ENCODE peak calls at places on chromosomes 3 and 15, in six cellular contexts. W, G, U, R, O and B are unnamed samples.

GRCh38 chr15:78223396-78224023 is 10.9 kb downstream of the ACSBG1 start:
- DNase-seq in W (no peak), G (no peak), U (no peak), R (no peak), O (no peak), B (no peak)

GRCh38 chr3:106345353-106346027 is 476.7 kb upstream of the CBLB start:
- DNase-seq in W (peak; percentile 32), G (no peak), U (no peak), R (no peak), O (no peak), B (no peak)

GRCh38 chr3:66362541-66362941 is 138.3 kb downstream of the LRIG1 start:
- DNase-seq in W (no peak), G (no peak), U (no peak), R (no peak), O (no peak), B (no peak)

GRCh38 chr3:172582712-172583111 is 59.5 kb upstream of the TNFSF10 start:
- DNase-seq in W (no peak), G (no peak), U (no peak), R (no peak), O (no peak), B (no peak)

GRCh38 chr3:171384101-171384891 is 75.9 kb downstream of the TNIK start:
- DNase-seq in W (no peak), G (no peak), U (no peak), R (no peak), O (no peak), B (no peak)

GRCh38 chr3:114893361-114893760 is 253.7 kb downstream of the ZBTB20 start:
- DNase-seq in W (no peak), G (no peak), U (no peak), R (no peak), O (no peak), B (no peak)

GRCh38 chr3:155917781-155918180 is 47.3 kb downstream of the GMPS start:
- DNase-seq in W (no peak), G (no peak), U (no peak), R (no peak), O (no peak), B (no peak)

GRCh38 chr3:158368271-158368670 is 202.7 kb upstream of the MLF1 start:
- DNase-seq in W (no peak), G (no peak), U (no peak), R (no peak), O (no peak), B (no peak)

GRCh38 chr3:191378142-191378541 is 47.8 kb upstream of the UTS2B start:
- DNase-seq in W (no peak), G (no peak), U (no peak), R (no peak), O (no peak), B (no peak)

GRCh38 chr3:189324538-189325138 is 152.9 kb downstream of the TPRG1 start:
- DNase-seq in W (peak; percentile 76), G (no peak), U (peak; percentile 93), R (peak; percentile 99), O (no peak), B (no peak)

GRCh38 chr3:14153663-14154062 is 24.7 kb downstream of the XPC start:
- DNase-seq in W (no peak), G (no peak), U (no peak), R (no peak), O (no peak), B (peak; percentile 19)

GRCh38 chr15:35293353-35294130 is 208.4 kb upstream of the NANOGP8 start:
- DNase-seq in W (no peak), G (no peak), U (no peak), R (peak; percentile 86), O (no peak), B (no peak)

GRCh38 chr3:27483117-27484001 is 825 bp downstream of the SLC4A7 start:
- DNase-seq in W (peak; percentile 44), G (peak; percentile 43), U (peak; percentile 39), R (no peak), O (peak; percentile 59), B (peak; percentile 94)

GRCh38 chr15:76575177-76576078 is 238.9 kb downstream of the ISL2 start:
- DNase-seq in W (no peak), G (no peak), U (no peak), R (no peak), O (no peak), B (no peak)

GRCh38 chr3:129384594-129385323 is 43.7 kb downstream of the EFCAB12 start:
- DNase-seq in W (no peak), G (no peak), U (no peak), R (no peak), O (no peak), B (no peak)

GRCh38 chr15:75694241-75695182 is 18.1 kb downstream of the CSPG4 start:
- DNase-seq in W (peak; percentile 50), G (peak; percentile 90), U (no peak), R (no peak), O (peak; percentile 83), B (peak; percentile 95)

GRCh38 chr3:29694331-29694730 is 413.5 kb downstream of the RBMS3 start:
- DNase-seq in W (no peak), G (no peak), U (no peak), R (no peak), O (no peak), B (no peak)

GRCh38 chr3:29850641-29851040 is 569.8 kb downstream of the RBMS3 start:
- DNase-seq in W (no peak), G (no peak), U (no peak), R (no peak), O (no peak), B (no peak)

GRCh38 chr3:18454766-18455165 is 29.6 kb upstream of the SATB1 start:
- DNase-seq in W (no peak), G (no peak), U (no peak), R (no peak), O (no peak), B (no peak)

GRCh38 chr15:62940755-62941361 is 101.7 kb upstream of the TPM1 start:
- DNase-seq in W (peak; percentile 37), G (peak; percentile 85), U (no peak), R (no peak), O (peak; percentile 83), B (peak; percentile 94)

GRCh38 chr3:36964827-36965226 is 20.0 kb upstream of the TRANK1 start:
- DNase-seq in W (no peak), G (no peak), U (no peak), R (no peak), O (no peak), B (no peak)

GRCh38 chr15:82545478-82545877 is 5.2 kb upstream of the RPS17 start:
- DNase-seq in W (no peak), G (no peak), U (no peak), R (no peak), O (no peak), B (no peak)

GRCh38 chr15:52104532-52105004 is 8.0 kb downstream of the BCL2L10 start:
- DNase-seq in W (no peak), G (no peak), U (no peak), R (no peak), O (no peak), B (no peak)

GRCh38 chr3:107117922-107118576 is 259.2 kb upstream of the CCDC54 start:
- DNase-seq in W (no peak), G (no peak), U (no peak), R (peak; percentile 59), O (no peak), B (no peak)

GRCh38 chr3:49609815-49610214 is 55.5 kb downstream of the BSN start:
- DNase-seq in W (no peak), G (no peak), U (no peak), R (no peak), O (no peak), B (no peak)

DNA sequence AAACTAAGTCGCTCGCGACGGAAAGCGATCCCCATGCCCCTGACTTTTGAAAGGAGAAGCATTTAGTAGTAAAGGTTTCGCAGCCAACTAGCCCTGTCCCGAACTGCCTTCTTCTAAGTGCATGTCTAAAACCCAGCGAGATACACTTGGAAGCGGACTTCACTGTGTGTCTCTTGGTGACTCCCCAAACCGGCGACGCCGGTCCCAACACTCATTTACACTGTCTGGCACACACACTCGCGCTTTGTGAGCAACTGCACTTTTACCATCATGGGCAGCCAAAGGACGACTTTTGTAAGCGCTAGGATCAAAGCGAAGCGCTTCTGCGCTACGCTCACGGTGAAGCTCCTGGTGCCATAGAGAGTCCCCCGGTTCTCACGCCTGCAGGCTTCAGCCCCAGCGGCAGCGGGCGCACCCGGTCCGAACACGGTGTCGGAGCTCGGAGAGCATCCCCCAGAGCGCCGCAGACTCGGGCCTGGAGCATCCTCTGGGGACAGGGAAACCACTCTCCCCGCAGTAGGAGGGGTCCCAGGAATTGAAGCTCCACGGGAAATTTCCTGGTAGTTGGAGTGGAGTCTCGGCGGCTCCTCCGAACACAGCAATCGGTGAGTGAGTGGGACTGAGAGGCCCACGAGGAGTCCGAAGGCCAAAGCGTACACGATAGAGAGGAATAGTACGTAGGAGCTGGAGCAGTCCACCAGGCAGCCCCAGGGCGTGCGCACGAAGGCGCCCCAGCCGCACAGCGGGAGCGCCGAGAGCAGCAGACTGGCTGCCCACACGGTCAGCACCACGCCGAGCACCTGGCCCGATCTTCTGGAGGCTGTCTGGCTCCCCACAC is 1.4 kb downstream of the GPR149 start:
- DNase-seq in W (no peak), G (no peak), U (no peak), R (no peak), O (no peak), B (no peak)
- H3K4me3 ChIP-seq in W (no peak overlapping the region), G (no peak overlapping the region), U (no peak overlapping the region), R (no peak overlapping the region), O (peak overlapping the region; percentile 6), B (peak overlapping the region; percentile 30)

GRCh38 chr3:187370051-187370450 is 1.9 kb downstream of the RTP4 start:
- DNase-seq in W (no peak), G (no peak), U (no peak), R (no peak), O (no peak), B (no peak)

GRCh38 chr3:187368251-187368733 is at the start of gene RTP4:
- DNase-seq in W (no peak), G (peak; percentile 32), U (peak; percentile 51), R (no peak), O (no peak), B (no peak)

GRCh38 chr3:187368765-187369450 is 723 bp downstream of the RTP4 start:
- DNase-seq in W (no peak), G (no peak), U (peak; percentile 5), R (no peak), O (no peak), B (no peak)

GRCh38 chr3:187361835-187362234 is 6.3 kb upstream of the RTP4 start:
- DNase-seq in W (no peak), G (no peak), U (no peak), R (no peak), O (no peak), B (no peak)

GRCh38 chr3:187367561-187368103 is 553 bp upstream of the RTP4 start:
- DNase-seq in W (no peak), G (no peak), U (peak; percentile 7), R (no peak), O (peak; percentile 13), B (no peak)
- H3K27ac ChIP-seq in W (peak overlapping the region; percentile 97), G (peak overlapping the region; percentile 88), U (peak overlapping the region; percentile 80), R (no peak overlapping the region), O (peak overlapping the region; percentile 62), B (peak overlapping the region; percentile 86)

GRCh38 chr15:42036112-42036905 is 15.5 kb upstream of the PLA2G4E start:
- DNase-seq in W (no peak), G (no peak), U (no peak), R (no peak), O (no peak), B (no peak)
- H3K4me3 ChIP-seq in W (no peak overlapping the region), G (no peak overlapping the region), U (no peak overlapping the region), R (no peak overlapping the region), O (no peak overlapping the region), B (no peak overlapping the region)

GRCh38 chr3:111726788-111727305 is 131.7 kb upstream of the ZBED2 start:
- DNase-seq in W (no peak), G (no peak), U (no peak), R (no peak), O (no peak), B (peak; percentile 24)
- H3K27ac ChIP-seq in W (no peak overlapping the region), G (no peak overlapping the region), U (no peak overlapping the region), R (no peak overlapping the region), O (no peak overlapping the region), B (peak overlapping the region; percentile 33)